ENCODE peak calls at places on chromosomes 3 and 15, in four cellular contexts. U is K562, M is HepG2, B is GM12878. Y is an unnamed sample.

GRCh38 chr3:104825116-104825515 is 541.6 kb upstream of the ALCAM start:
- DNase-seq in U (no peak), B (no peak), M (no peak), Y (peak; percentile 57)

GRCh38 chr15:50764331-50765201 is 940 bp downstream of the SPPL2A start:
- DNase-seq in M (no peak), U (no peak), B (peak; percentile 43), Y (no peak)

GRCh38 chr3:172675371-172676193 is 35.3 kb downstream of the NCEH1 start:
- DNase-seq in U (peak; percentile 39), M (peak; percentile 53), B (no peak), Y (no peak)

GRCh38 chr3:122945230-122945629 is 82.3 kb downstream of the SEMA5B start:
- DNase-seq in B (no peak), M (no peak), U (no peak), Y (no peak)

GRCh38 chr3:30397030-30397429 is 209.4 kb upstream of the TGFBR2 start:
- DNase-seq in B (no peak), U (no peak), M (no peak), Y (no peak)

GRCh38 chr15:98881526-98882517 is 125.8 kb downstream of the PGPEP1L start:
- DNase-seq in U (peak; percentile 44), B (no peak), M (peak; percentile 40), Y (no peak)

GRCh38 chr3:141830508-141830907 is 45.9 kb upstream of the ATP1B3 start:
- DNase-seq in M (no peak), B (no peak), U (no peak), Y (no peak)

GRCh38 chr3:141851411-141851810 is 25.0 kb upstream of the ATP1B3 start:
- DNase-seq in M (no peak), B (no peak), U (no peak), Y (no peak)

GRCh38 chr3:100482181-100482580 is 10.2 kb upstream of the TMEM45A start:
- DNase-seq in M (no peak), U (no peak), B (no peak), Y (no peak)

GRCh38 chr3:158696618-158697017 is 24.2 kb upstream of the LXN start:
- DNase-seq in U (no peak), B (no peak), M (peak; percentile 15), Y (no peak)
- TF ChIP-seq TCF7 in U (no peak), B (no peak), M (no peak), Y (no peak)

GRCh38 chr3:2098398-2099027 is at the start of gene CNTN4:
- DNase-seq in M (peak; percentile 24), U (no peak), B (no peak), Y (no peak)
- TF ChIP-seq TCF7 in M (no peak), U (no peak), B (no peak), Y (no peak)

GRCh38 chr3:120182613-120183524 is 88.6 kb upstream of the GSK3B start:
- DNase-seq in B (no peak), M (no peak), U (peak; percentile 6), Y (no peak)
- TF ChIP-seq TCF7 in B (no peak), M (no peak), U (no peak), Y (no peak)

GRCh38 chr3:38224357-38224756 is 41.3 kb upstream of the SLC22A13 start:
- DNase-seq in U (no peak), M (no peak), B (no peak), Y (no peak)

GRCh38 chr3:38229036-38229435 is 36.6 kb upstream of the SLC22A13 start:
- DNase-seq in M (no peak), B (no peak), U (no peak), Y (no peak)

GRCh38 chr3:38226273-38226672 is 39.3 kb upstream of the SLC22A13 start:
- DNase-seq in U (no peak), B (no peak), M (no peak), Y (no peak)

GRCh38 chr3:38232701-38233100 is 32.9 kb upstream of the SLC22A13 start:
- DNase-seq in M (no peak), U (no peak), B (peak; percentile 20), Y (no peak)

DNA sequence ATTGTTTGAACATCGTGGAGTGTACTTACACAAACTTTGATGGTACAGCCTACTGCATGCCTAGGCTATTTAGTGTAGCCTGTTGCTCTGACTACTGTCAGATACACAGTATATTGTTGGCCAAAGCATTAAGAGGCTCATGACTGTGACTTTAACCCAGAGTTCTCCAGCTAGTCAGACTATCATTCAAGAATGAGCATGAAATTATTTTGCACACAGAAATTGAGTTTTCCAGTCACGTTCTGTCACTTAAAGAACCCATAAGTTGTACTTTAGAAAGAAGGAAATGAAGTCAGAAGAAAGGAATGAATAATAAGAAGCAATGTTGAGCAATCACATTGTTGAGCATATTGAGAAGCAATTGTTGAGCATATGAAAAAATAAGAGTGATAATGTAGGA is 37.6 kb upstream of the SLC22A13 start:
- DNase-seq in M (no peak), B (no peak), U (no peak), Y (no peak)
- TF ChIP-seq TCF7 in M (no peak), B (no peak), U (no peak), Y (no peak)

GRCh38 chr3:187702507-187703033 is at the start of gene RTP2:
- DNase-seq in B (no peak), M (no peak), U (no peak), Y (no peak)
- TF ChIP-seq TCF7 in B (no peak), M (no peak), U (no peak), Y (no peak)

DNA sequence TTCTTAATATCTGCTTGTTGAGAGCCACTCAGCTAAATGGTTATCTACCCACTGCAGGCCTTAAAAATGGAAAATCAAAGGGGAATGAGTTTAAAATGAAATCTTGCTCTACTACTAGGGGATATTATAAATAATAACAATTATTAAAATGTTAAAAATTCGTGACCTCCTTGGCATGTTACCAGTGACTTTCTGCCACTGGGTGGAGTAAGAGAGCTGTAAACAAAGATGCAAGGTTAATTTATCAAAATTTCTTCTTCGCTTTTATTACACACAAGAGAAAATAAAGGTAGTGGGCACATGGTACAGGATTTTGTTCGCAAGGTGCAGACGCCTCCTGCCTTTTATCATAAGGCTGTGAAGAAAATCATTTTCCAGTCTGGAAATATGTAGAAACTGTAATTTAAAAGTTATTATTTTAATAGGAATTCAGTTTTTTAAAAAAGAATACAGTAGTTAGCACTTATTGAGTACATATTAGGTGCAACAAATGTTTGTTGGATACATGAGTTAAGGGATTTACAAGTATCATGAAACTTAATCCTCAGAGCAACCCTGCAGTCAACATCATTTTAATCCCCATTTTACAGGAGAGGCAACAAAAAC is 272.6 kb downstream of the SUCLG2 start:
- DNase-seq in M (peak; percentile 10), B (no peak), U (no peak), Y (no peak)
- TF ChIP-seq TCF7 in M (no peak), B (no peak), U (no peak), Y (no peak)

GRCh38 chr3:119362010-119362409 is 67.8 kb downstream of the ARHGAP31 start:
- DNase-seq in U (no peak), B (no peak), M (no peak), Y (no peak)

GRCh38 chr3:119359476-119359998 is 65.4 kb downstream of the ARHGAP31 start:
- DNase-seq in M (no peak), B (no peak), U (no peak), Y (no peak)

GRCh38 chr3:119357190-119357589 is 63.0 kb downstream of the ARHGAP31 start:
- DNase-seq in M (no peak), U (no peak), B (no peak), Y (no peak)

GRCh38 chr3:119360736-119361462 is 66.7 kb downstream of the ARHGAP31 start:
- DNase-seq in M (no peak), B (no peak), U (no peak), Y (no peak)

DNA sequence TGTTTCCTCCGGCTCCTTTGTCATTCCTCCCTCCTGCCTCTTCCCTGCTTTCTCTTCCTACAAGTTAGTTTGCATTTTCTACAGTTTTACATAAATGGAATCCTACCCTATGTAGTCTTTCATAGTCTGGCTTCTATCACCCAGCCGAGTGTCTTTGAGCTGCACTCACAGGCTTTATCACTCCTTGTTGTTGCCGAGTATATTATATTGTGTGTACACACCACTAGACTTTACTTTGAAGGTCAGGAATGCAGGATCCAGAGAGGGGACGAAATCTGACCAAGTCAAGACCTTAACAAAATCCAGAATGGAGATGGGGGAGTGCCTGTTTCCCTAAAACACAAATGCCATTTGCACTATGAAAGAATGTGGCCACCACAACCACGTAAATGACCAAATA is 65.9 kb downstream of the ARHGAP31 start:
- DNase-seq in B (no peak), M (no peak), U (no peak), Y (no peak)
- TF ChIP-seq TCF7 in B (no peak), M (no peak), U (no peak), Y (no peak)

GRCh38 chr3:177777699-177778098 is 580.4 kb upstream of the TBL1XR1 start:
- DNase-seq in M (peak; percentile 52), B (peak; percentile 20), U (peak; percentile 54), Y (peak; percentile 61)
- TF ChIP-seq TCF7 in M (no peak), B (no peak), U (no peak), Y (no peak)

GRCh38 chr15:19943515-19943914 is 598.1 kb downstream of the GOLGA6L6 start:
- DNase-seq in B (no peak), M (no peak), U (no peak), Y (no peak)

DNA sequence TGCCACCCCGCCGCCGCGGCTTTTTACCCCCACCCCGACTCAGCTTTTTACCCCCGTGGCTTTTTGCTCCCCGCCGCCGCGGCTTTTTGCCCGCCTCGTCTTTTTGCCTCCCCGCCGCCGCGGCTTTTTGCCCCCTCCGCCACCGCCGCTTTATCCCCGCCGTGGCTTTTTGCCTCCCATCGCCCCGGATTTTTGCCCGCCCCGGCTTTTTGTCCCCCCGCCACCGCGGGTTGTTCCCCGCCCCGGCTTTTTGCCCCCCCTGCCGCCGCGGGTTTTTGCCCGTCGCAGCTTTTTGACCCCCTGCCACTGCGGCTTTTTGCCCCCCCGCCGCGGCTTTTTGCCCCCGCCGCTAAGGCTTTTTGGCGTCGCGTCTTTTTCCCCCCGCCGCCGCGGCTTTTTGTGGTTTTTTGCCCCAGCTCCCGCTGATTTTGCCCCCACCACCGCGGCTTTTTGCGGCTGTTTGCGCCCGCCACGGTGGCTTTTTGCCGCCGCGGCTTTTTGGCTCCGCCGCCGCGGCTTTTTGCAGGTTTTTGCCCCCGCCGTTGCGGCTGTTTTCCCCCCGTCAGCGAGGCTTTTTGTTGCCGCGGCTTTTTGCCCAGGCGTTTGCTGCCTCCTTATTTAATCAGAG is 597.2 kb downstream of the GOLGA6L6 start:
- DNase-seq in B (no peak), M (no peak), U (no peak), Y (no peak)
- TF ChIP-seq TCF7 in B (no peak), M (no peak), U (no peak), Y (no peak)